ENCODE peak calls at places on chromosomes 11 and 22, in seven cellular contexts. W, P, F, K, S, T and J are unnamed samples.

GRCh38 chr11:8814923-8815240 is 96.1 kb upstream of the AKIP1 start:
- DNase-seq in K (no peak), S (no peak), T (no peak), W (no peak), P (peak), F (no peak), J (no peak)

GRCh38 chr11:68968306-68969255 is 12.2 kb downstream of the MRGPRD start:
- DNase-seq in W (no peak), K (no peak), S (no peak), F (no peak), P (no peak), T (no peak), J (peak)

GRCh38 chr11:45285931-45286632 is at the start of gene SYT13:
- DNase-seq in K (no peak), S (peak), T (peak), P (no peak), W (no peak), F (no peak), J (no peak)

GRCh38 chr11:131670876-131671275 is 300.5 kb downstream of the NTM start:
- DNase-seq in W (no peak), K (no peak), P (no peak), T (no peak), S (no peak), F (no peak), J (no peak)

GRCh38 chr11:57775474-57775873 is 13.9 kb downstream of the CTNND1 start:
- DNase-seq in K (peak), S (no peak), W (no peak), F (no peak), T (no peak), P (no peak), J (peak)

GRCh38 chr11:126871792-126872191 is 128.8 kb downstream of the KIRREL3 start:
- DNase-seq in S (no peak), K (no peak), W (peak), T (no peak), P (no peak), F (no peak), J (no peak)

GRCh38 chr22:37366601-37367000 is 60.7 kb downstream of the ELFN2 start:
- DNase-seq in K (no peak), F (no peak), P (no peak), W (no peak), S (no peak), T (no peak), J (no peak)

GRCh38 chr11:119337581-119338317 is 2.9 kb downstream of the C1QTNF5 start:
- DNase-seq in K (no peak), T (no peak), W (peak), F (no peak), S (no peak), P (no peak), J (no peak)

GRCh38 chr22:39078329-39078728 is 1.3 kb downstream of the APOBEC3G start:
- DNase-seq in T (no peak), K (no peak), W (no peak), P (no peak), F (no peak), S (no peak), J (no peak)

GRCh38 chr22:28799834-28800307 is 498 bp downstream of the XBP1 start:
- DNase-seq in F (no peak), W (peak), P (peak), K (peak), T (peak), S (no peak), J (peak)

GRCh38 chr11:1048375-1049070 is 12.0 kb upstream of the MUC6 start:
- DNase-seq in K (no peak), F (no peak), T (no peak), W (no peak), S (no peak), P (peak), J (no peak)

GRCh38 chr11:70727899-70728620 is 329.7 kb downstream of the CTTN start:
- DNase-seq in F (no peak), W (no peak), P (no peak), K (no peak), T (no peak), S (no peak), J (no peak)

GRCh38 chr11:27213232-27213660 is 149.8 kb downstream of the CCDC34 start:
- DNase-seq in W (peak), F (no peak), P (no peak), T (no peak), K (no peak), S (no peak), J (no peak)

GRCh38 chr11:72007587-72007986 is 8.9 kb downstream of the IL18BP start:
- DNase-seq in F (no peak), W (no peak), T (no peak), K (no peak), P (no peak), S (no peak), J (no peak)

GRCh38 chr11:128830290-128830813 is 36.7 kb downstream of the KCNJ1 start:
- DNase-seq in S (no peak), W (no peak), P (no peak), T (no peak), F (no peak), K (no peak), J (no peak)

GRCh38 chr11:75576445-75577049 is 14.5 kb downstream of the SERPINH1 start:
- DNase-seq in S (no peak), P (no peak), F (no peak), W (peak), T (peak), K (peak), J (no peak)

GRCh38 chr22:46846832-46847355 is 84.4 kb downstream of the TBC1D22A start:
- DNase-seq in S (peak), T (no peak), P (no peak), W (no peak), K (no peak), F (no peak), J (no peak)

GRCh38 chr11:2269601-2270321 is 627 bp downstream of the ASCL2 start:
- DNase-seq in P (no peak), K (peak), W (peak), S (peak), T (peak), F (no peak), J (peak)

GRCh38 chr22:21032037-21032842 is at the start of gene SLC7A4:
- DNase-seq in P (peak), T (peak), S (no peak), F (no peak), W (no peak), K (no peak), J (no peak)

GRCh38 chr11:86192858-86193257 is 51.7 kb upstream of the EED start:
- DNase-seq in K (no peak), T (no peak), S (no peak), P (no peak), F (no peak), W (no peak), J (no peak)

GRCh38 chr11:31968774-31969433 is 122.0 kb upstream of the RCN1 start:
- DNase-seq in F (no peak), P (peak), T (no peak), S (no peak), K (no peak), W (peak), J (peak)

GRCh38 chr22:37300551-37301017 is 18.3 kb downstream of the CYTH4 start:
- DNase-seq in P (no peak), F (no peak), K (no peak), T (no peak), W (no peak), S (no peak), J (no peak)

GRCh38 chr11:122671270-122671906 is 15.9 kb downstream of the UBASH3B start:
- DNase-seq in F (no peak), K (no peak), W (peak), P (no peak), S (no peak), T (no peak), J (no peak)

GRCh38 chr11:2860636-2861035 is 24.9 kb downstream of the CDKN1C start:
- DNase-seq in P (no peak), T (peak), K (no peak), S (no peak), W (peak), F (no peak), J (no peak)

GRCh38 chr11:2789791-2790580 is 90.2 kb upstream of the KCNQ1OT1 start:
- DNase-seq in W (no peak), T (peak), F (no peak), P (peak), S (peak), K (no peak), J (peak)

DNA sequence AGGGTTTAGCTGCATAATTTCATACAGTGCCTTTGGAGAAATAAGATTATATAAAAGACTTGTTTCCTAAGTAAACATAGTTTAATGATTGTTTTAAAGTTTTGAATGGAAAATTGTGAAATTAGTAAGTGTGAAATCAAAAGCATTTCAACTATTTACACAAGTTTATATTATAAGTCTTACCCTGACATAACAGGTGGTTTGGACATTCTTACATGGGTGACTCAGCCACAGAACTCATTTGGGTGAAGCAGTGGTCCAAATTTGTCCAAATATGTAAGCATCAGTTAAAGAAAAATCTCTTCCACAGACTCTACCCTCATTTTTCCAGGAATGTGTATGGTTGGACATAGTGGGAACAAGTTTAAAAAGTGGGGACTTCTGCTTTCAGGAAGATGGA is 68.0 kb downstream of the USP47 start:
- DNase-seq in P (no peak), S (no peak), F (no peak), K (no peak), W (peak), T (no peak), J (no peak)
- H3K27ac ChIP-seq in P (no peak), S (no peak), F (no peak), K (no peak), W (peak), T (no peak), J (no peak)

GRCh38 chr11:102812188-102812587 is 14.2 kb upstream of the MMP1 start:
- DNase-seq in T (no peak), K (no peak), W (no peak), F (no peak), P (no peak), S (no peak), J (no peak)

GRCh38 chr11:102806296-102806695 is 8.3 kb upstream of the MMP1 start:
- DNase-seq in F (no peak), K (no peak), P (no peak), W (peak), S (no peak), T (no peak), J (no peak)

GRCh38 chr11:102813484-102813883 is 15.5 kb upstream of the MMP1 start:
- DNase-seq in S (no peak), F (no peak), K (no peak), T (no peak), W (no peak), P (no peak), J (no peak)

GRCh38 chr11:102810943-102811528 is 13.1 kb upstream of the MMP1 start:
- DNase-seq in T (no peak), W (peak), P (no peak), F (no peak), K (no peak), S (no peak), J (no peak)

DNA sequence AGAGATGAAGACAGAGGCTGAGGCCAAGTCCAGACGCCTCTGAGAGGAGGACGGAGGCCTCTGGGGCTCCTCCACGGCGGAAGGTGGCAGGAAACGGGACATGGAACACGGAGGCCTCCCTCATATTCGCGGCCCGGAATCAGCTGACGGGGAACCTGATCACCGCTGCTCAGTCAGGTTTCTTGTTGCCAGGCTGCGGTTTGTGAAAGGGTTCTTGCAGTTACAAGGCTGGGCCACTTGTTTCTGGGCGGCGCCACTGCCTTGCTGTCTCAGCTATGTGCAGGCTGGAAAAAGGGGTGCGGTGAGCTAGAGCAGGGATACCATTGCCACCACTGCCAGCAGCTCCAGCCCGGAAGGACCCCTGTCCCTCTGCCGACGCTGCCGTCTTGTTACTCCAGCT is 10.0 kb upstream of the MMP1 start:
- DNase-seq in K (no peak), P (peak), F (no peak), W (peak), S (no peak), T (peak), J (no peak)
- TF ChIP-seq CTCF in K (no peak), P (no peak), F (peak), W (peak), S (no peak), T (peak), J (no peak)

GRCh38 chr22:31490496-31490925 is 869 bp upstream of the EIF4ENIF1 start:
- DNase-seq in P (peak), T (peak), F (peak), W (peak), S (no peak), K (peak), J (peak)
- TF ChIP-seq POLR2A in P (no peak), T (no peak), F (no peak), W (no peak), S (no peak), K (no peak), J (no peak)

DNA sequence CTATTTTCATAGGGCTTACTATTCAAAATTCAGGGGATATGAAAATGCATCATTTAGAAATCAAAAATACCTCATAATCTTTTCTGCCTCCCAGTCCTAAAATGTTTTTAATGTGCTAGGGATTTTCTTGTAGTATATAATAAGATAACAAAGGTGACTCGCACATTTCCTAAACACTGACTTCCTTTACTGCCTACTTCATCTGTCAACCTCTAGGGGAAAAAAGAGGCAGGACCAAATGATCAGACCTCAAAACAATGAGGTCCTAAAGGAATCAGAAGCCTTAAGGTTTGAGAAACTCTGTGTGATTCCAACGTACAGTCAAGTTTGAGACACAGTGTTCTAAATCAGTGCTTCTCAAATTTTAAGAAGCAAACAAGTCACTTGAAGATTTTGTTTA is 56.1 kb upstream of the POU2AF2 start:
- DNase-seq in K (no peak), P (no peak), W (peak), S (no peak), T (no peak), F (no peak), J (no peak)
- H3K27ac ChIP-seq in K (no peak), P (no peak), W (no peak), S (no peak), T (no peak), F (no peak), J (no peak)

GRCh38 chr22:42073568-42074152 is 388 bp upstream of the PHETA2 start:
- DNase-seq in K (no peak), S (peak), F (no peak), T (no peak), W (no peak), P (no peak), J (no peak)

GRCh38 chr22:42070517-42071422 is at the start of gene NAGA:
- DNase-seq in F (peak), S (peak), K (peak), T (peak), P (peak), W (peak), J (peak)

GRCh38 chr22:42074153-42074750 is at the start of gene PHETA2:
- DNase-seq in K (peak), T (peak), F (no peak), S (no peak), P (no peak), W (peak), J (peak)

GRCh38 chr22:42074846-42075245 is 798 bp downstream of the PHETA2 start:
- DNase-seq in K (no peak), F (no peak), S (no peak), T (no peak), P (no peak), W (no peak), J (no peak)

DNA sequence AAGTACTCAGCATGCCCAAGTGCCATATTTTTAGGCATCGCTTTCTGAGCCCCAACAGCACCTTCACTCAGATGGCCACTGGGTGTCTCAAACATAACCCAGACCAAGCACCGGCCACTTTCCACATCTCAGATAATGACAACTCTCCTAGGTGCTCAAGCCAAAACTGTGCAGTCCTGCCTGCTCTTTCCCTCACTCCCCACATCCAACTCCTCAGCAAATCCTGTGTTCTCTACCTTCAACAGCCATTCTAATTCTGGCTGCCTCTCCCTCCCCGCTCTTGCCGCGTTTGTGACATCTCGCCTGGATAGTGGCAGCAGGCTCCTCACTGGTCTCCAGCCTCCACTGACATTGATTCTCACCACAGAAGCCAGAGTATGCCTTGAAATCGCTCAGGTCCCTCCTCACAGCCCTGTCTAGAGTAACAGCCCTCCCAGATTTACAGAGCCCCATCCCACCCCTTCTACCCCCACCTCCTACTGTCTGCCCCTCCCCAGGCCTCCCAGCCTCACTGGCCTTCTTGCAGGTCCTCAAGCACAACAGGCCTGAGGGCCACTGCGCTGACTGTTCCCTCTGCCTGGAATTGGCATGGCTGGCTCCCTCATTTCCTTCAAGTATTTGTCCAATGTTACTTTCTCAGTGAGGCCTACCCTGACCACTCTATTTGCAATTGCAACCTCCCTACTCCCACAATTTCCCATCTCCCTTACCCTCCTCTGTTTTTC is 1.3 kb upstream of the PHETA2 start:
- DNase-seq in F (no peak), S (no peak), P (no peak), K (no peak), T (no peak), W (no peak), J (no peak)
- TF ChIP-seq CTCF in F (no peak), S (no peak), P (no peak), K (no peak), T (no peak), W (no peak), J (no peak)

GRCh38 chr11:33700425-33701271 is at the start of gene C11orf91:
- DNase-seq in F (peak), W (peak), T (peak), S (peak), K (peak), P (peak), J (peak)

GRCh38 chr11:33703771-33704170 is 3.1 kb upstream of the C11orf91 start:
- DNase-seq in K (no peak), P (peak), F (no peak), T (peak), W (peak), S (peak), J (no peak)

GRCh38 chr11:33703234-33703633 is 2.6 kb upstream of the C11orf91 start:
- DNase-seq in P (no peak), F (no peak), K (no peak), S (peak), T (no peak), W (no peak), J (no peak)

GRCh38 chr11:33701302-33701701 is 676 bp upstream of the C11orf91 start:
- DNase-seq in T (no peak), K (no peak), P (no peak), W (peak), S (peak), F (no peak), J (no peak)

DNA sequence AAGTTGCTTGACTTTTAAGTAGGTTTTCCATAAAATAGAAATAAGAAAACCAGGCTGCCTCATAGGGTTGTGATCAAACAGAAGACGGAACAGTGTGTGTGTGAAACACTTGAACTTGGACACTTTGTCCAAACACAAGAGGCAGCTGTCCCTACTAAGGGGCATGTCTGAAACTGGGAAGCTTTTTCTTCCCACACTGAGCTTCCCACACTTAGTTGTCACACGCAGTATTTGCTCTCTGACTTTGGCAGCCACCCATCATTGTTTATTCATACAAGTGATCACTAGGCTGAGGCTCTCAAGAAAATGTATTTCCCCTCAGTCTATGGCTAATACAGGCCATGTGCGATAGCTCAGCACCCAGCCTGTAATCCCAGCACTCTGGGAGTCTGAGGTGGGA is 1.2 kb upstream of the C11orf91 start:
- DNase-seq in W (peak), S (peak), F (no peak), K (peak), T (peak), P (no peak), J (peak)
- TF ChIP-seq POLR2A in W (peak), S (no peak), F (no peak), K (peak), T (no peak), P (no peak), J (no peak)

GRCh38 chr11:130633466-130633865 is 185.0 kb downstream of the ADAMTS15 start:
- DNase-seq in K (no peak), T (no peak), F (no peak), S (peak), P (no peak), W (peak), J (no peak)
- H3K27ac ChIP-seq in K (no peak), T (no peak), F (no peak), S (no peak), P (no peak), W (no peak), J (no peak)

DNA sequence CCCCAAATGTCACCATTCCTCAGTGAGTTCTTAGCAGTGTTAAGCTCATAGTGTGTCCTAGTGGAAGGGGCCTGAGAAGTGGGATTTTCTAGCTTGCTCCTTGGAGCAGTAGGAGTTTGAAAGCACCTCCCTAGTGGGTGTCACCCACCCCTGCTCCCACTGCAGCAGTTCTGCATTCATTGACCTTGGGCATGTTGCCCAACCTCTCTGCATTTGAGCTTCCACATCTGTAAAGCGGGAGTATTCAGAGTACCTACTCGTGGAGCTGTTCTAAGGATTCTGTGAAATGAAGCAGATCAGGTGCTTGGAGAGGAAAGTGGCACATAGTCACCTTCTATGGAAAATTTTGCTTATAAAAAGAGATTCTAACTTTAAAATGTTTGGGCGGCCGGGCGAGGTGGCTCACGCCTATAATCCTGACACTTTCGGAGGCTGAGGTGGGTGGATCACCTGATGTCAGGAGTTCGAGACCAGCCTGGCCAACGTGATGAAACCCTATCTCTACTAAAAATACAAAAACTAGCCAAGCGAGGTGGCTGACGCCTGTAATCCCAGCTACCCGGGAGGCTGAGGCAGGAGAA is 16.9 kb downstream of the LMO2 start:
- DNase-seq in P (no peak), K (no peak), T (no peak), F (no peak), W (no peak), S (no peak), J (no peak)
- TF ChIP-seq CTCF in P (no peak), K (no peak), T (no peak), F (no peak), W (no peak), S (no peak), J (no peak)